ENCODE peak calls at places on chromosomes 2 and 18, in seven cellular contexts. Z is CD4-positive, alpha-beta T cell; L is tibial artery; N is Ammon's horn; W is central memory CD8-positive, alpha-beta T cell; U is ELR; M is spleen. S is an unnamed sample.

GRCh38 chr18:63185979-63186378 is 133.6 kb downstream of the BCL2 start:
- DNase-seq in M (no peak), Z (no peak), U (no peak), W (no peak), N (no peak), L (no peak), S (peak; percentile 59)

GRCh38 chr2:23495661-23496114 is 110.7 kb downstream of the KLHL29 start:
- DNase-seq in W (no peak), N (peak; percentile 33), L (no peak), M (peak; percentile 67), U (no peak), Z (no peak), S (no peak)

GRCh38 chr2:164642946-164643555 is 21.8 kb upstream of the GRB14 start:
- DNase-seq in W (no peak), U (no peak), N (no peak), Z (no peak), L (no peak), M (no peak), S (no peak)

GRCh38 chr18:32612651-32613050 is 142.0 kb upstream of the GAREM1 start:
- DNase-seq in U (no peak), W (no peak), L (no peak), Z (no peak), M (no peak), N (no peak), S (peak; percentile 35)

GRCh38 chr2:224569654-224570053 is 15.5 kb downstream of the CUL3 start:
- DNase-seq in M (no peak), Z (no peak), W (no peak), U (no peak), L (no peak), N (no peak), S (no peak)

GRCh38 chr2:239441261-239441701 is 40.5 kb upstream of the HDAC4 start:
- DNase-seq in N (peak; percentile 50), Z (no peak), U (no peak), W (no peak), L (no peak), M (peak; percentile 73), S (peak; percentile 48)

GRCh38 chr18:48775372-48776160 is 175.2 kb downstream of the SMAD7 start:
- DNase-seq in L (no peak), U (no peak), Z (no peak), M (no peak), N (no peak), W (no peak), S (no peak)

GRCh38 chr2:20216130-20217025 is 8.6 kb downstream of the SDC1 start:
- DNase-seq in L (no peak), M (peak; percentile 69), Z (no peak), U (no peak), N (no peak), W (no peak), S (no peak)

GRCh38 chr18:75784413-75784812 is 356.9 kb upstream of the SMIM21 start:
- DNase-seq in U (no peak), Z (no peak), N (no peak), M (no peak), L (no peak), W (no peak), S (peak; percentile 10)

GRCh38 chr2:224058048-224058775 is 19.1 kb upstream of the SERPINE2 start:
- DNase-seq in Z (no peak), W (no peak), M (no peak), L (no peak), U (no peak), N (peak; percentile 57), S (no peak)

GRCh38 chr2:112121682-112122254 is 16.4 kb upstream of the FBLN7 start:
- DNase-seq in W (no peak), L (no peak), U (peak; percentile 68), M (no peak), Z (no peak), N (peak; percentile 59), S (peak; percentile 42)

GRCh38 chr2:39513641-39514094 is 76.6 kb upstream of the MAP4K3 start:
- DNase-seq in L (peak; percentile 72), W (no peak), U (peak; percentile 98), Z (no peak), N (peak; percentile 78), M (no peak), S (peak; percentile 25)

GRCh38 chr18:62420513-62421209 is 95.6 kb downstream of the TNFRSF11A start:
- DNase-seq in U (peak; percentile 85), Z (peak; percentile 19), M (no peak), N (no peak), W (no peak), L (peak; percentile 47), S (no peak)

GRCh38 chr2:203797363-203798111 is 70.0 kb upstream of the CTLA4 start:
- DNase-seq in W (no peak), U (peak; percentile 47), N (no peak), M (no peak), Z (no peak), L (no peak), S (no peak)

GRCh38 chr18:75215663-75216062 is 5.1 kb downstream of the TSHZ1 start:
- DNase-seq in N (no peak), L (no peak), M (no peak), Z (no peak), U (peak; percentile 41), W (no peak), S (no peak)

GRCh38 chr2:203692039-203692710 is 14.3 kb upstream of the CD28 start:
- DNase-seq in M (no peak), W (no peak), U (no peak), N (no peak), L (no peak), Z (no peak), S (no peak)

GRCh38 chr2:8659092-8659734 is 22.6 kb upstream of the ID2 start:
- DNase-seq in L (peak; percentile 15), M (no peak), U (no peak), Z (no peak), W (no peak), N (no peak), S (peak; percentile 40)

GRCh38 chr2:190713476-190713875 is 64.6 kb downstream of the NAB1 start:
- DNase-seq in W (no peak), N (no peak), M (no peak), U (no peak), L (no peak), Z (no peak), S (no peak)

GRCh38 chr2:144715992-144716391 is 196.1 kb upstream of the ZEB2 start:
- DNase-seq in W (no peak), Z (no peak), U (no peak), M (no peak), L (no peak), N (no peak), S (no peak)

GRCh38 chr2:129191530-129191929 is 787.9 kb upstream of the RAB6C start:
- DNase-seq in L (no peak), U (no peak), W (no peak), Z (no peak), M (no peak), N (no peak), S (no peak)

GRCh38 chr2:60522462-60522861 is 31.0 kb downstream of the BCL11A start:
- DNase-seq in Z (no peak), M (peak; percentile 48), W (no peak), U (no peak), L (no peak), N (no peak), S (no peak)

GRCh38 chr2:208033701-208034502 is 8.6 kb upstream of the PLEKHM3 start:
- DNase-seq in M (no peak), N (peak; percentile 22), U (peak; percentile 52), Z (no peak), W (no peak), L (no peak), S (no peak)

GRCh38 chr2:31217465-31218200 is at the start of gene CAPN14:
- DNase-seq in L (no peak), Z (no peak), N (no peak), U (no peak), W (no peak), M (no peak), S (no peak)

GRCh38 chr2:152336854-152337510 is 2.0 kb downstream of the FMNL2 start:
- DNase-seq in N (peak; percentile 43), U (peak; percentile 45), M (no peak), Z (no peak), W (no peak), L (peak; percentile 32), S (no peak)

S was measured in NCI-H345.